ENCODE peak calls at places on chromosomes 12 and 14, in five cellular contexts. One of them, this sample, is unnamed.

GRCh38 chr14:77212097-77212873 is 30.7 kb downstream of the TMEM63C start:
- DNase-seq in NCI-H82: no peak
- DNase-seq in lower leg skin: no peak
- DNase-seq in WERI-Rb-1: no peak
- DNase-seq in DMS153: no peak
- DNase-seq in this sample: no peak

GRCh38 chr12:47236109-47236714 is 156.5 kb upstream of the AMIGO2 start:
- DNase-seq in NCI-H82: no peak
- DNase-seq in lower leg skin: no peak
- DNase-seq in DMS153: no peak
- DNase-seq in WERI-Rb-1: no peak
- DNase-seq in this sample: no peak

GRCh38 chr12:127239781-127240180 is 1027.2 kb upstream of the TMEM132C start:
- DNase-seq in WERI-Rb-1: no peak
- DNase-seq in DMS153: no peak
- DNase-seq in NCI-H82: no peak
- DNase-seq in lower leg skin: no peak
- DNase-seq in this sample: no peak

GRCh38 chr14:94045101-94045500 is 19.0 kb downstream of the OTUB2 start:
- DNase-seq in NCI-H82: no peak
- DNase-seq in WERI-Rb-1: no peak
- DNase-seq in DMS153: no peak
- DNase-seq in lower leg skin: no peak
- DNase-seq in this sample: no peak

GRCh38 chr12:1306817-1307216 is 287.6 kb downstream of the FBXL14 start:
- DNase-seq in DMS153: no peak
- DNase-seq in WERI-Rb-1: no peak
- DNase-seq in lower leg skin: no peak
- DNase-seq in NCI-H82: no peak
- DNase-seq in this sample: no peak

GRCh38 chr12:109722022-109722752 is 8.6 kb downstream of the FAM222A start:
- DNase-seq in NCI-H82: no peak
- DNase-seq in lower leg skin: no peak
- DNase-seq in DMS153: no peak
- DNase-seq in WERI-Rb-1: no peak
- DNase-seq in this sample: no peak

GRCh38 chr12:101042211-101042610 is 167.8 kb downstream of the SLC5A8 start:
- DNase-seq in WERI-Rb-1: no peak
- DNase-seq in NCI-H82: no peak
- DNase-seq in DMS153: no peak
- DNase-seq in lower leg skin: no peak
- DNase-seq in this sample: no peak

GRCh38 chr12:96194901-96195844 is 998 bp downstream of the ELK3 start:
- DNase-seq in lower leg skin: peak
- DNase-seq in NCI-H82: peak
- DNase-seq in WERI-Rb-1: no peak
- DNase-seq in DMS153: no peak
- DNase-seq in this sample: peak

GRCh38 chr12:108568653-108569154 is 6.3 kb downstream of the ISCU start:
- DNase-seq in NCI-H82: no peak
- DNase-seq in lower leg skin: no peak
- DNase-seq in DMS153: peak
- DNase-seq in WERI-Rb-1: no peak
- DNase-seq in this sample: no peak

GRCh38 chr12:105141320-105141918 is 33.9 kb downstream of the WASHC4 start:
- DNase-seq in WERI-Rb-1: no peak
- DNase-seq in lower leg skin: no peak
- DNase-seq in NCI-H82: no peak
- DNase-seq in DMS153: no peak
- DNase-seq in this sample: no peak

GRCh38 chr12:4288296-4289019 is 14.9 kb downstream of the CCND2 start:
- DNase-seq in DMS153: no peak
- DNase-seq in lower leg skin: no peak
- DNase-seq in NCI-H82: no peak
- DNase-seq in WERI-Rb-1: no peak
- DNase-seq in this sample: no peak

GRCh38 chr12:93776581-93777018 is 99.4 kb downstream of the CRADD start:
- DNase-seq in lower leg skin: no peak
- DNase-seq in DMS153: no peak
- DNase-seq in WERI-Rb-1: no peak
- DNase-seq in NCI-H82: no peak
- DNase-seq in this sample: no peak

GRCh38 chr14:53938126-53938671 is 18.4 kb downstream of the BMP4 start:
- DNase-seq in DMS153: no peak
- DNase-seq in lower leg skin: no peak
- DNase-seq in WERI-Rb-1: no peak
- DNase-seq in NCI-H82: no peak
- DNase-seq in this sample: no peak

GRCh38 chr14:71705460-71705859 is 226.8 kb upstream of the RGS6 start:
- DNase-seq in DMS153: no peak
- DNase-seq in WERI-Rb-1: no peak
- DNase-seq in NCI-H82: peak
- DNase-seq in lower leg skin: no peak
- DNase-seq in this sample: no peak

GRCh38 chr12:64990991-64991570 is 130.0 kb downstream of the WIF1 start:
- DNase-seq in DMS153: no peak
- DNase-seq in WERI-Rb-1: no peak
- DNase-seq in NCI-H82: no peak
- DNase-seq in lower leg skin: no peak
- DNase-seq in this sample: no peak

GRCh38 chr14:98114122-98114895 is 1157.7 kb downstream of the BCL11B start:
- DNase-seq in lower leg skin: no peak
- DNase-seq in NCI-H82: no peak
- DNase-seq in DMS153: no peak
- DNase-seq in WERI-Rb-1: no peak
- DNase-seq in this sample: no peak

GRCh38 chr14:74491952-74492351 is 1.2 kb downstream of the NPC2 start:
- DNase-seq in DMS153: no peak
- DNase-seq in lower leg skin: no peak
- DNase-seq in WERI-Rb-1: no peak
- DNase-seq in NCI-H82: peak
- DNase-seq in this sample: no peak

GRCh38 chr14:78425332-78425731 is 255.2 kb downstream of the NRXN3 start:
- DNase-seq in DMS153: no peak
- DNase-seq in NCI-H82: peak
- DNase-seq in WERI-Rb-1: no peak
- DNase-seq in lower leg skin: no peak
- DNase-seq in this sample: no peak

GRCh38 chr12:76274699-76275098 is 73.5 kb downstream of the BBS10 start:
- DNase-seq in DMS153: no peak
- DNase-seq in WERI-Rb-1: no peak
- DNase-seq in NCI-H82: no peak
- DNase-seq in lower leg skin: no peak
- DNase-seq in this sample: no peak

GRCh38 chr14:92990456-92991430 is 67.8 kb downstream of the CHGA start:
- DNase-seq in WERI-Rb-1: peak
- DNase-seq in lower leg skin: no peak
- DNase-seq in NCI-H82: peak
- DNase-seq in DMS153: no peak
- DNase-seq in this sample: peak

GRCh38 chr12:13571035-13571434 is 374.5 kb downstream of the EMP1 start:
- DNase-seq in WERI-Rb-1: no peak
- DNase-seq in NCI-H82: no peak
- DNase-seq in DMS153: no peak
- DNase-seq in lower leg skin: no peak
- DNase-seq in this sample: no peak

This sample was measured in BE2C.